ENCODE peak calls at places on chromosomes 3 and 15, in eight cellular contexts. V is stromal cell of bone marrow, X is fibroblast of lung, H is DMS153, B is amniotic stem cell, R is HCEC 1CT, L is kidney tubule cell, J is thoracic aorta. Z is an unnamed sample.
A peak's percentile ranks its signal among the peaks of the same experiment; 100 is the strongest.

GRCh38 chr3:110456001-110456400 is 615.6 kb upstream of the NECTIN3 start:
- DNase-seq in X (no peak), J (no peak), B (no peak), V (no peak), R (no peak), H (no peak), L (no peak), Z (no peak)

GRCh38 chr15:62818691-62819090 is 223.9 kb upstream of the TPM1 start:
- DNase-seq in J (no peak), L (peak; percentile 10), V (peak; percentile 11), R (peak; percentile 3), X (peak; percentile 53), B (no peak), H (no peak), Z (no peak)

GRCh38 chr15:41950127-41950483 is 22.3 kb downstream of the EHD4 start:
- DNase-seq in L (no peak), R (no peak), V (no peak), J (no peak), B (no peak), X (no peak), H (no peak), Z (no peak)

GRCh38 chr15:69807752-69808151 is 290.0 kb downstream of the TLE3 start:
- DNase-seq in J (no peak), B (peak; percentile 28), L (peak; percentile 67), V (no peak), X (peak; percentile 41), R (no peak), H (no peak), Z (peak; percentile 47)

GRCh38 chr3:158097571-158098553 is 8.4 kb downstream of the SHOX2 start:
- DNase-seq in V (no peak), B (no peak), X (no peak), J (no peak), R (no peak), H (peak; percentile 25), L (peak; percentile 89), Z (no peak)

GRCh38 chr3:195815169-195815771 is 3.5 kb upstream of the MUC4 start:
- DNase-seq in H (no peak), B (no peak), X (no peak), R (no peak), J (no peak), V (no peak), L (peak; percentile 87), Z (peak; percentile 85)

GRCh38 chr15:81293728-81294500 is 30.0 kb downstream of the STARD5 start:
- DNase-seq in X (no peak), H (no peak), L (no peak), J (no peak), V (no peak), B (no peak), R (no peak), Z (no peak)

GRCh38 chr3:42149537-42150426 is 58.6 kb downstream of the TRAK1 start:
- DNase-seq in J (no peak), H (no peak), L (peak; percentile 44), V (no peak), X (no peak), B (no peak), R (no peak), Z (no peak)

GRCh38 chr15:75360391-75360790 is 8.0 kb downstream of the MAN2C1 start:
- DNase-seq in L (no peak), J (no peak), B (no peak), R (no peak), H (no peak), V (no peak), X (no peak), Z (peak; percentile 6)

GRCh38 chr3:195714380-195715011 is 6.3 kb upstream of the MUC20 start:
- DNase-seq in J (no peak), V (no peak), R (peak; percentile 59), B (no peak), X (no peak), H (no peak), L (no peak), Z (peak; percentile 11)

GRCh38 chr3:72844436-72844999 is 3.7 kb downstream of the SHQ1 start:
- DNase-seq in H (no peak), L (no peak), J (no peak), R (peak; percentile 19), X (peak; percentile 12), V (no peak), B (no peak), Z (no peak)

GRCh38 chr15:100234158-100235029 is 107.4 kb downstream of the ADAMTS17 start:
- DNase-seq in R (no peak), H (no peak), B (no peak), V (no peak), J (no peak), L (no peak), X (no peak), Z (no peak)

GRCh38 chr15:41570764-41571163 is 11.8 kb downstream of the TYRO3 start:
- DNase-seq in R (no peak), V (no peak), H (no peak), L (no peak), J (no peak), B (no peak), X (no peak), Z (no peak)

GRCh38 chr3:79672075-79672474 is 95.7 kb downstream of the ROBO1 start:
- DNase-seq in V (no peak), R (no peak), B (no peak), H (no peak), X (no peak), J (no peak), L (no peak), Z (no peak)

GRCh38 chr3:113409676-113410075 is 31.6 kb downstream of the CFAP44 start:
- DNase-seq in V (no peak), H (no peak), L (no peak), J (no peak), R (no peak), X (no peak), B (no peak), Z (no peak)

GRCh38 chr3:159859424-159859823 is 129.2 kb upstream of the IL12A start:
- DNase-seq in X (no peak), L (no peak), B (no peak), R (no peak), H (no peak), V (no peak), J (no peak), Z (no peak)

GRCh38 chr3:119160815-119161214 is 12.6 kb upstream of the UPK1B start:
- DNase-seq in X (no peak), V (no peak), L (no peak), J (no peak), R (no peak), H (no peak), B (no peak), Z (no peak)

GRCh38 chr3:45639044-45639392 is 44.5 kb downstream of the LIMD1 start:
- DNase-seq in L (no peak), V (no peak), B (no peak), X (no peak), J (no peak), R (no peak), H (no peak), Z (no peak)

GRCh38 chr3:151377768-151378385 is 6.7 kb downstream of the P2RY12 start:
- DNase-seq in B (no peak), H (no peak), V (no peak), L (no peak), R (no peak), J (no peak), X (no peak), Z (no peak)

GRCh38 chr15:88776646-88777045 is 26.6 kb upstream of the ACAN start:
- DNase-seq in H (no peak), B (no peak), R (no peak), V (no peak), J (no peak), X (no peak), L (no peak), Z (no peak)

GRCh38 chr15:49361370-49361769 is 61.7 kb upstream of the FGF7 start:
- DNase-seq in X (no peak), R (no peak), J (no peak), L (no peak), H (no peak), B (no peak), V (no peak), Z (no peak)

GRCh38 chr3:115018694-115019093 is 128.4 kb downstream of the ZBTB20 start:
- DNase-seq in X (no peak), R (no peak), J (no peak), L (no peak), B (no peak), V (no peak), H (no peak), Z (no peak)

GRCh38 chr3:71784201-71784913 is 591 bp downstream of the PROK2 start:
- DNase-seq in V (no peak), R (no peak), L (no peak), J (no peak), H (no peak), B (no peak), X (no peak), Z (no peak)

GRCh38 chr3:148077318-148077923 is 620.3 kb upstream of the AGTR1 start:
- DNase-seq in H (no peak), R (no peak), X (peak; percentile 53), L (peak; percentile 38), B (no peak), V (peak; percentile 15), J (no peak), Z (peak; percentile 43)